ENCODE peak calls at places on chromosome 3, in eight cellular contexts. J is pancreas, P is A172, W is ureter, V is pons, M is NCI-H1417, O is ELR, U is anterior cingulate cortex. X is an unnamed sample.

GRCh38 chr3:57876632-57877031 is 120.5 kb downstream of the SLMAP start:
- DNase-seq in J (no peak), P (no peak), W (no peak), V (no peak), M (no peak), O (no peak), U (no peak), X (no peak)

GRCh38 chr3:111803123-111803593 is 55.9 kb upstream of the PHLDB2 start:
- DNase-seq in J (peak), P (peak), W (peak), V (no peak), M (no peak), O (peak), U (no peak), X (peak)

GRCh38 chr3:126552688-126553283 is 5.9 kb downstream of the C3orf22 start:
- DNase-seq in J (no peak), P (no peak), W (peak), V (no peak), M (no peak), O (no peak), U (no peak), X (no peak)

GRCh38 chr3:133535971-133536634 is 37.4 kb upstream of the CDV3 start:
- DNase-seq in J (peak), P (peak), W (no peak), V (peak), M (no peak), O (peak), U (no peak), X (peak)

GRCh38 chr3:22960326-22960984 is 242.7 kb upstream of the UBE2E2 start:
- DNase-seq in J (peak), P (peak), W (peak), V (peak), M (peak), O (peak), U (no peak), X (no peak)

GRCh38 chr3:151290673-151291072 is 12.3 kb upstream of the P2RY14 start:
- DNase-seq in J (no peak), P (peak), W (no peak), V (peak), M (no peak), O (peak), U (no peak), X (no peak)

GRCh38 chr3:143122608-143123352 is 3.2 kb downstream of the CHST2 start:
- DNase-seq in J (no peak), P (no peak), W (no peak), V (no peak), M (no peak), O (no peak), U (no peak), X (no peak)

GRCh38 chr3:53775834-53776251 is 70.4 kb downstream of the CHDH start:
- DNase-seq in J (no peak), P (no peak), W (no peak), V (no peak), M (peak), O (no peak), U (no peak), X (no peak)

GRCh38 chr3:101077361-101078011 is 84.3 kb upstream of the ABI3BP start:
- DNase-seq in J (no peak), P (peak), W (no peak), V (peak), M (no peak), O (peak), U (no peak), X (peak)

GRCh38 chr3:190261015-190261414 is 61.2 kb downstream of the CLDN1 start:
- DNase-seq in J (no peak), P (no peak), W (no peak), V (no peak), M (no peak), O (no peak), U (no peak), X (no peak)

GRCh38 chr3:143120716-143121239 is 1.2 kb downstream of the CHST2 start:
- DNase-seq in J (no peak), P (no peak), W (no peak), V (peak), M (peak), O (peak), U (no peak), X (peak)

GRCh38 chr3:25047058-25047457 is 381.0 kb upstream of the RARB start:
- DNase-seq in J (no peak), P (no peak), W (no peak), V (no peak), M (no peak), O (no peak), U (no peak), X (peak)

GRCh38 chr3:72082121-72082715 is 297.3 kb upstream of the PROK2 start:
- DNase-seq in J (no peak), P (no peak), W (no peak), V (peak), M (no peak), O (no peak), U (no peak), X (no peak)

GRCh38 chr3:115007966-115008365 is 139.1 kb downstream of the ZBTB20 start:
- DNase-seq in J (no peak), P (no peak), W (no peak), V (no peak), M (no peak), O (no peak), U (no peak), X (no peak)

GRCh38 chr3:190721330-190721729 is 141.2 kb downstream of the GMNC start:
- DNase-seq in J (no peak), P (no peak), W (no peak), V (no peak), M (no peak), O (no peak), U (no peak), X (no peak)

GRCh38 chr3:183880121-183880520 is 4.6 kb downstream of the PARL start:
- DNase-seq in J (no peak), P (no peak), W (no peak), V (no peak), M (no peak), O (no peak), U (no peak), X (no peak)

GRCh38 chr3:133973249-133973980 is 56.3 kb downstream of the SLCO2A1 start:
- DNase-seq in J (no peak), P (peak), W (no peak), V (no peak), M (no peak), O (no peak), U (no peak), X (no peak)

GRCh38 chr3:46669191-46669999 is 24.1 kb downstream of the ALS2CL start:
- DNase-seq in J (peak), P (no peak), W (peak), V (no peak), M (no peak), O (no peak), U (no peak), X (peak)

GRCh38 chr3:171939578-171939977 is 96.4 kb downstream of the TMEM212 start:
- DNase-seq in J (no peak), P (no peak), W (no peak), V (no peak), M (no peak), O (no peak), U (no peak), X (no peak)

GRCh38 chr3:188948658-188949400 is 222.9 kb upstream of the TPRG1 start:
- DNase-seq in J (peak), P (peak), W (no peak), V (peak), M (no peak), O (peak), U (peak), X (peak)

GRCh38 chr3:149371723-149372114 is 5.7 kb downstream of the TM4SF1 start:
- DNase-seq in J (no peak), P (no peak), W (no peak), V (no peak), M (no peak), O (no peak), U (no peak), X (no peak)

GRCh38 chr3:65884072-65884471 is 154.6 kb downstream of the MAGI1 start:
- DNase-seq in J (no peak), P (no peak), W (no peak), V (no peak), M (peak), O (no peak), U (no peak), X (no peak)

GRCh38 chr3:52185837-52186236 is 12.1 kb upstream of the ALAS1 start:
- DNase-seq in J (no peak), P (no peak), W (no peak), V (no peak), M (no peak), O (no peak), U (no peak), X (no peak)

GRCh38 chr3:10299679-10300078 is 6.9 kb upstream of the GHRL start:
- DNase-seq in J (no peak), P (no peak), W (no peak), V (no peak), M (no peak), O (no peak), U (no peak), X (no peak)

GRCh38 chr3:185728630-185729334 is 96.1 kb downstream of the IGF2BP2 start:
- DNase-seq in J (no peak), P (peak), W (no peak), V (no peak), M (no peak), O (peak), U (no peak), X (peak)

GRCh38 chr3:40864146-40864782 is 335.0 kb upstream of the CTNNB1 start:
- DNase-seq in J (no peak), P (no peak), W (no peak), V (no peak), M (no peak), O (no peak), U (no peak), X (no peak)

GRCh38 chr3:71753716-71754609 is at the start of gene GPR27:
- DNase-seq in J (peak), P (no peak), W (no peak), V (no peak), M (peak), O (peak), U (no peak), X (peak)

GRCh38 chr3:149646181-149646766 is 11.6 kb downstream of the WWTR1 start:
- DNase-seq in J (no peak), P (peak), W (no peak), V (no peak), M (no peak), O (peak), U (no peak), X (peak)

GRCh38 chr3:21226086-21226485 is 524.9 kb downstream of the ZNF385D start:
- DNase-seq in J (no peak), P (no peak), W (no peak), V (no peak), M (no peak), O (no peak), U (peak), X (no peak)

GRCh38 chr3:56183529-56183928 is 284.7 kb downstream of the ERC2 start:
- DNase-seq in J (no peak), P (no peak), W (no peak), V (no peak), M (no peak), O (no peak), U (no peak), X (no peak)

GRCh38 chr3:119880966-119881365 is 99.1 kb downstream of the NR1I2 start:
- DNase-seq in J (no peak), P (no peak), W (no peak), V (no peak), M (no peak), O (peak), U (no peak), X (no peak)

GRCh38 chr3:45760878-45761711 is 35.2 kb downstream of the SLC6A20 start:
- DNase-seq in J (peak), P (peak), W (no peak), V (peak), M (peak), O (peak), U (no peak), X (peak)

GRCh38 chr3:116897382-116897781 is 187.8 kb downstream of the TUSC7 start:
- DNase-seq in J (no peak), P (no peak), W (no peak), V (no peak), M (no peak), O (peak), U (no peak), X (no peak)

GRCh38 chr3:125072749-125073404 is 17.1 kb upstream of the HEG1 start:
- DNase-seq in J (no peak), P (no peak), W (no peak), V (no peak), M (no peak), O (no peak), U (no peak), X (no peak)

GRCh38 chr3:187519428-187519890 is 150.7 kb downstream of the SST start:
- DNase-seq in J (no peak), P (peak), W (no peak), V (no peak), M (no peak), O (peak), U (no peak), X (no peak)

GRCh38 chr3:159672728-159673471 is 315.7 kb upstream of the IL12A start:
- DNase-seq in J (no peak), P (no peak), W (no peak), V (no peak), M (no peak), O (peak), U (no peak), X (no peak)

GRCh38 chr3:10964537-10965167 is 27.9 kb upstream of the SLC6A1 start:
- DNase-seq in J (no peak), P (peak), W (no peak), V (no peak), M (no peak), O (peak), U (no peak), X (no peak)